ENCODE peak calls at places on chromosomes 12 and 14, in seven cellular contexts. One of them, this sample, is unnamed.

GRCh38 chr12:25034676-25035075 is 85.8 kb upstream of the BCAT1 start:
- DNase-seq in ovary: no peak
- DNase-seq in RWPE2: no peak
- DNase-seq in uterus: no peak
- DNase-seq in thyroid gland: no peak
- DNase-seq in left ventricle myocardium inferior: no peak
- DNase-seq in tibial nerve: no peak
- DNase-seq in this sample: no peak

GRCh38 chr12:89225401-89225800 is 126.9 kb downstream of the DUSP6 start:
- DNase-seq in uterus: peak; percentile 19
- DNase-seq in ovary: no peak
- DNase-seq in tibial nerve: no peak
- DNase-seq in RWPE2: peak; percentile 74
- DNase-seq in left ventricle myocardium inferior: peak; percentile 13
- DNase-seq in thyroid gland: peak; percentile 71
- DNase-seq in this sample: no peak

GRCh38 chr12:27822076-27822712 is 42.2 kb upstream of the MANSC4 start:
- DNase-seq in RWPE2: peak; percentile 56
- DNase-seq in uterus: no peak
- DNase-seq in tibial nerve: no peak
- DNase-seq in thyroid gland: no peak
- DNase-seq in ovary: no peak
- DNase-seq in left ventricle myocardium inferior: no peak
- DNase-seq in this sample: no peak

GRCh38 chr14:92473947-92474535 is 39.5 kb upstream of the RIN3 start:
- DNase-seq in tibial nerve: no peak
- DNase-seq in RWPE2: peak; percentile 52
- DNase-seq in thyroid gland: no peak
- DNase-seq in uterus: no peak
- DNase-seq in ovary: no peak
- DNase-seq in left ventricle myocardium inferior: no peak
- DNase-seq in this sample: no peak

GRCh38 chr12:100554608-100555077 is 18.8 kb upstream of the GAS2L3 start:
- DNase-seq in left ventricle myocardium inferior: no peak
- DNase-seq in tibial nerve: no peak
- DNase-seq in uterus: no peak
- DNase-seq in thyroid gland: no peak
- DNase-seq in RWPE2: no peak
- DNase-seq in ovary: peak; percentile 41
- DNase-seq in this sample: no peak

GRCh38 chr12:96442906-96443305 is 42.7 kb upstream of the CDK17 start:
- DNase-seq in uterus: no peak
- DNase-seq in left ventricle myocardium inferior: no peak
- DNase-seq in thyroid gland: no peak
- DNase-seq in RWPE2: no peak
- DNase-seq in tibial nerve: no peak
- DNase-seq in ovary: no peak
- DNase-seq in this sample: no peak

GRCh38 chr12:110282956-110283817 is 2.1 kb downstream of the ATP2A2 start:
- DNase-seq in RWPE2: no peak
- DNase-seq in uterus: no peak
- DNase-seq in tibial nerve: no peak
- DNase-seq in ovary: no peak
- DNase-seq in left ventricle myocardium inferior: no peak
- DNase-seq in thyroid gland: no peak
- DNase-seq in this sample: no peak

GRCh38 chr12:47276253-47277070 is 196.7 kb upstream of the AMIGO2 start:
- DNase-seq in tibial nerve: no peak
- DNase-seq in left ventricle myocardium inferior: no peak
- DNase-seq in RWPE2: peak; percentile 64
- DNase-seq in thyroid gland: peak; percentile 53
- DNase-seq in ovary: no peak
- DNase-seq in uterus: peak; percentile 50
- DNase-seq in this sample: no peak

GRCh38 chr12:79935624-79936040 is 735 bp upstream of the PPP1R12A start:
- DNase-seq in tibial nerve: no peak
- DNase-seq in uterus: no peak
- DNase-seq in ovary: no peak
- DNase-seq in RWPE2: no peak
- DNase-seq in left ventricle myocardium inferior: no peak
- DNase-seq in thyroid gland: peak; percentile 58
- DNase-seq in this sample: no peak

GRCh38 chr14:102822311-102822863 is 45.1 kb downstream of the TRAF3 start:
- DNase-seq in uterus: no peak
- DNase-seq in ovary: no peak
- DNase-seq in RWPE2: no peak
- DNase-seq in thyroid gland: no peak
- DNase-seq in left ventricle myocardium inferior: no peak
- DNase-seq in tibial nerve: no peak
- DNase-seq in this sample: no peak

GRCh38 chr14:87691482-87691881 is 301.5 kb downstream of the GALC start:
- DNase-seq in thyroid gland: no peak
- DNase-seq in tibial nerve: no peak
- DNase-seq in RWPE2: no peak
- DNase-seq in left ventricle myocardium inferior: no peak
- DNase-seq in ovary: no peak
- DNase-seq in uterus: no peak
- DNase-seq in this sample: no peak

GRCh38 chr12:119308743-119309456 is 25.6 kb upstream of the CCDC60 start:
- DNase-seq in left ventricle myocardium inferior: peak; percentile 29
- DNase-seq in uterus: no peak
- DNase-seq in tibial nerve: no peak
- DNase-seq in thyroid gland: no peak
- DNase-seq in ovary: no peak
- DNase-seq in RWPE2: no peak
- DNase-seq in this sample: no peak

GRCh38 chr14:104917992-104918391 is 6.7 kb upstream of the PLD4 start:
- DNase-seq in tibial nerve: no peak
- DNase-seq in uterus: no peak
- DNase-seq in left ventricle myocardium inferior: no peak
- DNase-seq in RWPE2: no peak
- DNase-seq in ovary: no peak
- DNase-seq in thyroid gland: no peak
- DNase-seq in this sample: no peak

GRCh38 chr12:6534158-6534913 is at the start of gene GAPDH:
- DNase-seq in tibial nerve: peak; percentile 82
- DNase-seq in thyroid gland: peak; percentile 93
- DNase-seq in uterus: peak; percentile 91
- DNase-seq in left ventricle myocardium inferior: peak; percentile 95
- DNase-seq in ovary: peak; percentile 93
- DNase-seq in RWPE2: peak; percentile 96
- DNase-seq in this sample: peak; percentile 96
- H3K36me3 ChIP-seq in tibial nerve: peaks cover 54% of the 10 kb centered on the region
- H3K36me3 ChIP-seq in thyroid gland: peaks cover 30% of the 10 kb centered on the region
- H3K36me3 ChIP-seq in uterus: no peaks in the 10 kb centered on the region
- H3K36me3 ChIP-seq in left ventricle myocardium inferior: peaks cover 59% of the 10 kb centered on the region
- H3K36me3 ChIP-seq in ovary: no peaks in the 10 kb centered on the region
- H3K36me3 ChIP-seq in RWPE2: peaks cover 71% of the 10 kb centered on the region
- H3K36me3 ChIP-seq in this sample: no peaks in the 10 kb centered on the region

DNA sequence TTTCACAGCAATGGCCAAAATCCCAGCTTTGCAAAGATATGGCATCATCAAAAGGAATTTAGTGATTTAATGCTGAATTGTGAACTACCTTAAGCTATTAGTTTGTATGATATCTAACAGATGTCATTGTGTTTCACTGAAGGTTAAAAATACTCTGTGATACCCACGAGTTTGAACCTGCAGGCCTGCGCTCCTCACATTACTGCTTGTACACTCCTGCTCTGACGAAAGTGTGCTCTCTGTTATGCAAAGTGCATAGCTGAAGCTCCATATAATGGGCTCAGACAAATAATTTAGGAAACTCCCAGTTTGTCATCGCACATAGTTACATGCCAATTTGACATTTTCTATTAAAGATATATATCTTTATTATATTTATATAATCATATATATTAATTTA is 52.2 kb downstream of the SPPL3 start:
- DNase-seq in tibial nerve: no peak
- DNase-seq in thyroid gland: no peak
- DNase-seq in left ventricle myocardium inferior: no peak
- DNase-seq in uterus: no peak
- DNase-seq in ovary: no peak
- DNase-seq in RWPE2: no peak
- DNase-seq in this sample: no peak
- H3K4me1 ChIP-seq in tibial nerve: peaks cover 73% of the 10 kb centered on the region
- H3K4me1 ChIP-seq in thyroid gland: peaks cover 57% of the 10 kb centered on the region
- H3K4me1 ChIP-seq in left ventricle myocardium inferior: peaks cover 86% of the 10 kb centered on the region
- H3K4me1 ChIP-seq in uterus: peaks cover 4% of the 10 kb centered on the region
- H3K4me1 ChIP-seq in ovary: peaks cover 18% of the 10 kb centered on the region
- H3K4me1 ChIP-seq in RWPE2: peaks cover 24% of the 10 kb centered on the region
- H3K4me1 ChIP-seq in this sample: peaks cover 2% of the 10 kb centered on the region

GRCh38 chr12:105109465-105110212 is 2.1 kb downstream of the WASHC4 start:
- DNase-seq in RWPE2: no peak
- DNase-seq in tibial nerve: no peak
- DNase-seq in ovary: no peak
- DNase-seq in thyroid gland: peak; percentile 74
- DNase-seq in uterus: no peak
- DNase-seq in left ventricle myocardium inferior: no peak
- DNase-seq in this sample: no peak
- H3K4me3 ChIP-seq in RWPE2: peak overlapping the region; percentile 88
- H3K4me3 ChIP-seq in tibial nerve: no peak overlapping the region
- H3K4me3 ChIP-seq in ovary: peak overlapping the region; percentile 98
- H3K4me3 ChIP-seq in thyroid gland: peak overlapping the region; percentile 20
- H3K4me3 ChIP-seq in uterus: no peak overlapping the region
- H3K4me3 ChIP-seq in left ventricle myocardium inferior: peak overlapping the region; percentile 90
- H3K4me3 ChIP-seq in this sample: peak overlapping the region; percentile 18

GRCh38 chr14:101774814-101775213 is 13.3 kb downstream of the PPP2R5C start:
- DNase-seq in uterus: no peak
- DNase-seq in ovary: no peak
- DNase-seq in RWPE2: no peak
- DNase-seq in thyroid gland: no peak
- DNase-seq in tibial nerve: no peak
- DNase-seq in left ventricle myocardium inferior: no peak
- DNase-seq in this sample: no peak

GRCh38 chr14:101774006-101774755 is 12.7 kb downstream of the PPP2R5C start:
- DNase-seq in tibial nerve: no peak
- DNase-seq in uterus: no peak
- DNase-seq in ovary: no peak
- DNase-seq in thyroid gland: no peak
- DNase-seq in left ventricle myocardium inferior: no peak
- DNase-seq in RWPE2: peak; percentile 49
- DNase-seq in this sample: no peak

GRCh38 chr14:101776315-101776714 is 14.8 kb downstream of the PPP2R5C start:
- DNase-seq in ovary: no peak
- DNase-seq in tibial nerve: no peak
- DNase-seq in uterus: no peak
- DNase-seq in left ventricle myocardium inferior: no peak
- DNase-seq in RWPE2: no peak
- DNase-seq in thyroid gland: no peak
- DNase-seq in this sample: no peak

GRCh38 chr14:101773378-101773777 is 11.9 kb downstream of the PPP2R5C start:
- DNase-seq in uterus: no peak
- DNase-seq in left ventricle myocardium inferior: no peak
- DNase-seq in tibial nerve: no peak
- DNase-seq in RWPE2: no peak
- DNase-seq in ovary: no peak
- DNase-seq in thyroid gland: no peak
- DNase-seq in this sample: no peak

DNA sequence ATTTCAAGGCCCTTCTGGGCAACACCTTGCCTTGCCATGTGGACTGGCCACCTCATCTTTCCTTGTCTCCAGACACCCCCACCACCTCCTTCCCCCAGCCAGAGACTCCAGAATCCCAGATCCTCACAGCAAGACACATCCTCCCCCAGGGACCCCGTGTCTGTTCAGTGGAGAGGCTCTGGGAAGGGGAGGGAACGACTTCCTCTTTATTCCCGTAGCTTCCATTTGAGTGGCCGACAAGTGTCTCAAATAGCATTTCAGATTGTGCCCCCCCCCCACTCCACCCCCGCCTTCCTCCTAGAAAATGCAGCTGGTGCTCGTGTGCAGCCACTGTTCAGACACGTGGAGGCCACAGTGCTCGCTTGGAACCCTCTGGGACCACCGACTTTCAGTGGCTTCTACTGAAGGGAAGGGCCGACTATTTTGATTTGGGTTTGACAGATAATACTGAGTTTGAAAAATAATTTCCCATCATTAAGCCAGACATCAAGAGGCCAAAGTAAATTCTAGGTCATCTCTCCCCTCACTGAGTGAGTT is 14.3 kb downstream of the PPP2R5C start:
- DNase-seq in uterus: no peak
- DNase-seq in RWPE2: no peak
- DNase-seq in thyroid gland: no peak
- DNase-seq in tibial nerve: no peak
- DNase-seq in left ventricle myocardium inferior: no peak
- DNase-seq in ovary: no peak
- DNase-seq in this sample: no peak
- H3K36me3 ChIP-seq in uterus: no peaks in the 10 kb centered on the region
- H3K36me3 ChIP-seq in RWPE2: no peaks in the 10 kb centered on the region
- H3K36me3 ChIP-seq in thyroid gland: no peaks in the 10 kb centered on the region
- H3K36me3 ChIP-seq in tibial nerve: no peaks in the 10 kb centered on the region
- H3K36me3 ChIP-seq in left ventricle myocardium inferior: no peaks in the 10 kb centered on the region
- H3K36me3 ChIP-seq in ovary: no peaks in the 10 kb centered on the region
- H3K36me3 ChIP-seq in this sample: peaks cover 2% of the 10 kb centered on the region

DNA sequence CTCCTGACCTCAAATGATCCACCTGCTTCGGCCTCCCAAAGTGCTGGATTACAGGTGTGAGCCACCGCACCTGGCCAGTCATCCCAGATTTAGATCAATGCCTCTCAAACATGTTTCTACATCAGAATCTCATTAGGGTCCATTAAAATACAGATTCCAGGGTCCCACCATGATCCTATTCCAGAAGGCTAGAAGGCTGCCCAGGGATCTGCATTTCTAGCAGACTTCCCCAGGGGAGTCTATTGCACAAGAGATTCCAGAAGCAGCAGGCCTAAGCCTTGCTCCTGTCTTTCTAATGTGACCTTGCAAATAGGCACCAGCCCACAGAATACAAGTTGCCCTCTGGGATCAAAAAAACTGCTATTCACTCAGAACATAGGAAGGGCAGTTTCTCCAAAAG is 81.5 kb downstream of the SCARB1 start:
- DNase-seq in left ventricle myocardium inferior: no peak
- DNase-seq in uterus: no peak
- DNase-seq in tibial nerve: no peak
- DNase-seq in thyroid gland: no peak
- DNase-seq in RWPE2: no peak
- DNase-seq in ovary: no peak
- DNase-seq in this sample: no peak
- H3K4me1 ChIP-seq in left ventricle myocardium inferior: peaks cover 12% of the 10 kb centered on the region
- H3K4me1 ChIP-seq in uterus: no peaks in the 10 kb centered on the region
- H3K4me1 ChIP-seq in tibial nerve: peaks cover 7% of the 10 kb centered on the region
- H3K4me1 ChIP-seq in thyroid gland: no peaks in the 10 kb centered on the region
- H3K4me1 ChIP-seq in RWPE2: no peaks in the 10 kb centered on the region
- H3K4me1 ChIP-seq in ovary: no peaks in the 10 kb centered on the region
- H3K4me1 ChIP-seq in this sample: no peaks in the 10 kb centered on the region